ENCODE peak calls at places on chromosomes 1 and 21, in four cellular contexts. O is tibial artery, A is uterus, I is K562. F is an unnamed sample.

GRCh38 chr1:183159960-183160359 is 26.1 kb upstream of the LAMC2 start:
- DNase-seq in O (no peak), A (no peak), I (peak), F (no peak)

GRCh38 chr1:247112479-247112781 is 8.3 kb upstream of the ZNF669 start:
- DNase-seq in O (no peak), A (no peak), I (no peak), F (no peak)

GRCh38 chr1:39692152-39693064 is 1.2 kb upstream of the HPCAL4 start:
- DNase-seq in O (no peak), A (no peak), I (no peak), F (no peak)

GRCh38 chr21:31182231-31183129 is 144.2 kb upstream of the KRTAP19-8 start:
- DNase-seq in O (no peak), A (no peak), I (no peak), F (no peak)

GRCh38 chr1:31984419-31985347 is 29.0 kb upstream of the KHDRBS1 start:
- DNase-seq in O (no peak), A (no peak), I (no peak), F (no peak)

GRCh38 chr1:47333922-47334764 is 553 bp downstream of the CMPK1 start:
- DNase-seq in O (peak), A (peak), I (peak), F (no peak)

GRCh38 chr21:32214654-32215305 is 64.1 kb downstream of the MIS18A start:
- DNase-seq in O (no peak), A (no peak), I (no peak), F (no peak)

GRCh38 chr1:17648457-17649145 is 106.5 kb upstream of the ACTL8 start:
- DNase-seq in O (peak), A (no peak), I (no peak), F (no peak)

GRCh38 chr1:200917291-200917817 is 22.7 kb downstream of the INAVA start:
- DNase-seq in O (peak), A (no peak), I (no peak), F (no peak)

GRCh38 chr1:90046635-90047034 is 51.7 kb downstream of the ZNF326 start:
- DNase-seq in O (no peak), A (no peak), I (no peak), F (no peak)
- TF ChIP-seq CTCF in O (no peak), A (no peak), I (no peak), F (no peak)

GRCh38 chr1:108643492-108644333 is 17.2 kb downstream of the HENMT1 start:
- DNase-seq in O (no peak), A (no peak), I (peak), F (peak)

GRCh38 chr1:108644984-108645383 is 15.9 kb downstream of the HENMT1 start:
- DNase-seq in O (no peak), A (no peak), I (no peak), F (no peak)

GRCh38 chr1:108645479-108646184 is 15.3 kb downstream of the HENMT1 start:
- DNase-seq in O (no peak), A (no peak), I (peak), F (no peak)

GRCh38 chr1:108646265-108646660 is 14.6 kb downstream of the HENMT1 start:
- DNase-seq in O (no peak), A (no peak), I (no peak), F (no peak)

DNA sequence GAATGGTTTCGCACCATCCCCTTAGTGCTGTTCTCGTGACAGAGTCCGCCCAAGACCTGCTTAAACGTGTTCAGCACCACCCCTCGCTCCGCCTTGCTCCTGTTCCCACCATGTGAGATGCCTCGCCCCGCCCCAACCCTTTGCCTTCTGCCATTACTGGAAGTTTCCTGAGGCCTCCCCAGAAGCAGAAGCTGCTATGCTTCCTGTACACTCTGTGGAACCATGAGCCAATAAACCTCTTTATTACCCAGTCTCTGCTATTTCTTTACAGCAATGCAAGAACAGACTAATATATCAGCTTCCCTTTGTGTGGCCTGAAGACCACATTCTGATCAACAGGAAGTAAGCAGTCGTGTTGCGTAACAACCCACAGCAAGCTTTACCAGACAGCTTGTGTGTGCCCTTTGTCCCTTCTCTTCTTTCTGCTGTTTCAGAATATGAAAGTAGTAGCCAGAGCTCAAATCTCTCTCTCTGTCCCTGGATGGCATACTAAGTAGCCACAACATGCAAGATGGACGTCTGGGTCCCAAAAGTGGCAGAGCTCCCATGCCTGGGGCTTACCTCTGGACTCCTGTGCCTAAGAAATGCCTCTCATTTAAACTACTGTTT is 14.1 kb downstream of the HENMT1 start:
- DNase-seq in O (peak), A (no peak), I (no peak), F (peak)
- H3K4me3 ChIP-seq in O (no peak), A (no peak), I (no peak), F (no peak)

DNA sequence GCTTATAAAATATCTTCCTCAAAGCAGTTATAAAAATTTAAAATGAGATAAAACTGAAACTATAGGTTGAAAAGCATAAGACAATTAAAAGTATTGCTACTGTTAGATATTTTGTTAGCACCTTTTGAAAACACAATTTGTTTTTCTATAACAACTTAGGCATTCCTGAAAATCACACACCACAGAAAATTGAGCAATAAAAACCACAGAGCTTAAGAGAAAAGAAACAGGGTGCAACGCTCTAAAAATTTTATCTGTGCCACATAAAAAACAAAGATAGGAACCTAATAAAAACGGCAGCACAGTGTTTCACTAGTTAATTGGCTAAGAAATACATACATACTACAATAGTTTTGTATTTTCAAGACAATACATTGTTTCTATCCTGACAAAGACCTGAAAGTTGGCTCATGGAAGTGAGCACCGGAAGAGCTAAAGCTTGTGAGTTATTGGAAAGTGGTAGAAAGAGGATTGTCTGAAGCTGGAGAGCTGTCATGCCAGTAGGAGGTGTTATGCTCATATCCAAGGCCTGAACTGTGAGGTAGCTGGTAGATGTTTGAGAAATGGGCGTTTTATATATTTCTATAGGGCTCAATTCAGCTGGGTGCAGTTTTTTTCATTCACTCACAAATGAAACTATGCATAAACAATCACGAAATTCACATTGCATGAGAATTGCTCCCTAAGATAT is 45.8 kb downstream of the RGS7 start:
- DNase-seq in O (no peak), A (no peak), I (no peak), F (no peak)
- TF ChIP-seq CTCF in O (no peak), A (no peak), I (no peak), F (no peak)

GRCh38 chr1:24933468-24933867 is 3.4 kb upstream of the RUNX3 start:
- DNase-seq in O (no peak), A (no peak), I (no peak), F (no peak)
- H3K4me3 ChIP-seq in O (no peak), A (no peak), I (no peak), F (no peak)

DNA sequence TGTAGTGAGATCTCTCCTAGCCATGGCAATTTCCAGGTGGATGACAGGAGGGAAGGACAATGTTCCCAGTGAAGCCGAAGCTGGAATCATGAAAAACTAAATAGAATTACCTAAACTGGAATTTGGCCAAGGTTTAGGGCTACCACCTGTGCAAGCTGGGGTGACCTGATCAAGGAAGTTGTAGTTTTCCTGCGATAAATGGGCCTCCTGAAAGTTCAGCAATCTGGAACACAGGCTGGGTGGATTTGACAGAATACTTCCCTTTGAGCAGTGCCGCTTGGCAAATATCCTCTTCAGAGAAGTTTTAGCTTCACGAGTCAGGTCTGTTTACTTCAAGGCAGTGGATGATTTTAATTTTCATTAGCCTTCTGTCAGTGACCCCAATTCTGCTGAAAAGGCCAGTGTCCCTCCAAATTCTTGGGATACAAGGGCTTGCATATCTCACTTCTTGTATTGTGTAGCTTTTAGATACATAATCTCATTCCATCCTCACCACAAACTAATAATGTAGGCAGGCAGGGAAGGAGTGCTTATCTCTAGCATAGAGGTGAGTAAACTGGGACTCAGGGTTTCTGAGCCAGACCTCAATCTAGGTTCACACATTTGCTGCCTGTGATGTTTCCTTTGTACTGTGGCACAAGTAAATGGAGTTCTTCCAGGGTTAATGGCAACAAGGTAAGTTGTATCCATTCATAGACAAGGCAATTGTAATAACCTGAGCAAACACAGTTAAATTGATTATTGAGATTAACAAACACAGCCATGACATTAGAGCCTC is 349.4 kb downstream of the NUF2 start:
- DNase-seq in O (no peak), A (no peak), I (no peak), F (no peak)
- TF ChIP-seq CTCF in O (no peak), A (no peak), I (no peak), F (no peak)

GRCh38 chr1:93345633-93346471 is at the start of gene DR1:
- DNase-seq in O (peak), A (peak), I (peak), F (peak)

GRCh38 chr1:93344886-93345632 is 648 bp upstream of the DR1 start:
- DNase-seq in O (no peak), A (no peak), I (no peak), F (no peak)

GRCh38 chr1:93346472-93346991 is 825 bp downstream of the DR1 start:
- DNase-seq in O (no peak), A (no peak), I (peak), F (no peak)

GRCh38 chr1:93347319-93347899 is 1.7 kb downstream of the DR1 start:
- DNase-seq in O (no peak), A (no peak), I (no peak), F (no peak)

GRCh38 chr1:93344484-93344883 is 1.2 kb upstream of the DR1 start:
- DNase-seq in O (no peak), A (no peak), I (no peak), F (no peak)
- H3K4me3 ChIP-seq in O (no peak), A (no peak), I (no peak), F (no peak)

GRCh38 chr1:157766792-157767191 is 10.1 kb downstream of the FCRL2 start:
- DNase-seq in O (no peak), A (no peak), I (no peak), F (no peak)

GRCh38 chr1:157773723-157774350 is 3.1 kb downstream of the FCRL2 start:
- DNase-seq in O (no peak), A (no peak), I (peak), F (no peak)

GRCh38 chr1:157771666-157772425 is 5.1 kb downstream of the FCRL2 start:
- DNase-seq in O (no peak), A (no peak), I (no peak), F (no peak)

GRCh38 chr1:157774412-157774811 is 2.5 kb downstream of the FCRL2 start:
- DNase-seq in O (no peak), A (no peak), I (no peak), F (no peak)

GRCh38 chr1:157770442-157771043 is 6.4 kb downstream of the FCRL2 start:
- DNase-seq in O (no peak), A (no peak), I (no peak), F (no peak)
- TF ChIP-seq CTCF in O (no peak), A (no peak), I (peak), F (no peak)